ENCODE peak calls at places on chromosome 4, in seven cellular contexts. L is activated naive CD4-positive, alpha-beta T cell treated with anti-CD3 and anti-CD28 coated beads, Interleukin-2, amount 50 U/mL, for 72 hours; F is testis; K is HTR-8/SVneo; U is heart right ventricle; G is NCI-H2081; V is B cell. E is an unnamed sample.

GRCh38 chr4:1723131-1723801 is 1.9 kb downstream of the TACC3 start:
- DNase-seq in F (no peak), U (no peak), L (peak), V (peak), G (no peak), K (no peak), E (no peak)

GRCh38 chr4:179748837-179749236 is 2306.6 kb upstream of the AGA start:
- DNase-seq in F (no peak), K (no peak), V (no peak), G (no peak), L (no peak), U (no peak), E (no peak)

GRCh38 chr4:5750052-5750950 is 39.3 kb downstream of the EVC start:
- DNase-seq in L (no peak), K (no peak), F (no peak), V (no peak), U (no peak), G (no peak), E (no peak)

GRCh38 chr4:41358626-41359025 is 101.9 kb downstream of the UCHL1 start:
- DNase-seq in F (no peak), V (no peak), L (no peak), U (peak), K (no peak), G (no peak), E (no peak)

GRCh38 chr4:128823025-128823661 is 13.6 kb downstream of the JADE1 start:
- DNase-seq in L (no peak), U (no peak), V (no peak), K (peak), G (no peak), F (no peak), E (peak)

GRCh38 chr4:4866124-4866832 is 6.8 kb downstream of the MSX1 start:
- DNase-seq in U (no peak), L (peak), V (peak), F (no peak), K (no peak), G (no peak), E (no peak)

GRCh38 chr4:40594261-40595178 is 35.1 kb downstream of the RBM47 start:
- DNase-seq in G (no peak), L (no peak), U (no peak), K (peak), F (peak), V (no peak), E (no peak)

GRCh38 chr4:189979196-189980047 is 38.8 kb downstream of the FRG1 start:
- DNase-seq in V (no peak), U (no peak), L (no peak), G (no peak), F (no peak), K (no peak), E (no peak)

GRCh38 chr4:41731569-41731968 is 17.0 kb downstream of the PHOX2B start:
- DNase-seq in U (no peak), V (no peak), L (no peak), F (no peak), K (no peak), G (no peak), E (no peak)

E was measured in COLO829.